ENCODE peak calls at places on chromosomes 1 and 21, in eight cellular contexts. M is stimulated activated CD4-positive, alpha-beta T cell treated with anti-CD3 and anti-CD28 coated beads, Interleukin-15, amount 100 ng/mL, for 1 hour; R is stimulated activated CD8-positive, alpha-beta memory T cell treated with anti-CD3 and anti-CD28 coated beads, Interleukin-15, amount 100 ng/mL, for 24 hours; I is OCI-M1; P is HEK293T; W is Right ventricle myocardium superior; X is NCI-H1105; N is putamen. C is an unnamed sample.
A peak's percentile ranks its signal among the peaks of the same experiment; 100 is the strongest.

GRCh38 chr21:36217711-36218110 is 61.1 kb downstream of the DOP1B start:
- DNase-seq in R (no peak), X (no peak), M (no peak), W (no peak), I (no peak), N (no peak), P (no peak), C (no peak)

GRCh38 chr1:44045064-44045463 is 13.8 kb upstream of the SLC6A9 start:
- DNase-seq in R (no peak), I (no peak), W (no peak), X (no peak), M (no peak), P (no peak), N (no peak), C (no peak)

GRCh38 chr1:179077396-179077795 is 4.5 kb upstream of the TOR3A start:
- DNase-seq in W (no peak), M (no peak), X (no peak), I (no peak), N (no peak), P (no peak), R (no peak), C (no peak)

GRCh38 chr1:2234762-2235113 is 6.6 kb downstream of the SKI start:
- DNase-seq in R (no peak), P (no peak), X (no peak), W (peak; percentile 59), N (no peak), I (no peak), M (no peak), C (no peak)

GRCh38 chr1:229062135-229062534 is 208.8 kb upstream of the RAB4A start:
- DNase-seq in I (no peak), R (no peak), N (no peak), X (no peak), W (peak; percentile 77), P (no peak), M (no peak), C (no peak)

GRCh38 chr1:14413809-14414208 is 184.7 kb upstream of the KAZN start:
- DNase-seq in R (no peak), P (no peak), M (no peak), W (no peak), X (no peak), N (peak; percentile 75), I (no peak), C (no peak)

GRCh38 chr1:245216356-245217110 is 61.7 kb downstream of the KIF26B start:
- DNase-seq in M (no peak), W (no peak), X (no peak), R (no peak), N (no peak), I (no peak), P (no peak), C (no peak)

GRCh38 chr1:203797216-203797615 is 1.8 kb downstream of the ZBED6 start:
- DNase-seq in P (no peak), W (no peak), N (no peak), I (no peak), R (no peak), M (no peak), X (no peak), C (no peak)

GRCh38 chr1:78676347-78676982 is 26.8 kb downstream of the IFI44 start:
- DNase-seq in P (peak; percentile 39), N (peak; percentile 62), I (peak; percentile 87), X (peak; percentile 63), M (no peak), W (no peak), R (no peak), C (peak; percentile 27)

GRCh38 chr1:172582889-172583288 is 49.9 kb downstream of the SUCO start:
- DNase-seq in R (no peak), I (peak; percentile 49), N (no peak), M (no peak), W (no peak), X (no peak), P (no peak), C (no peak)